ENCODE peak calls at places on chromosomes 2 and 18, in six cellular contexts. Y is IMR-90, H is H9, L is trophoblast cell, I is mesenchymal stem cell, F is H1. C is an unnamed sample.

GRCh38 chr2:101306410-101306809 is 2.1 kb downstream of the RNF149 start:
- DNase-seq in L (peak), F (no peak), Y (no peak), I (no peak), H (no peak), C (no peak)

GRCh38 chr2:180571559-180571958 is 408.8 kb upstream of the UBE2E3 start:
- DNase-seq in F (no peak), Y (peak), H (no peak), I (peak), L (peak), C (no peak)

GRCh38 chr2:27408601-27409320 is 630 bp downstream of the PPM1G start:
- DNase-seq in Y (no peak), L (peak), F (no peak), I (peak), H (no peak), C (no peak)

GRCh38 chr2:178804791-178805190 is 2.4 kb downstream of the TTN start:
- DNase-seq in H (no peak), I (peak), L (peak), Y (peak), F (no peak), C (no peak)

GRCh38 chr2:180040146-180040925 is 33.2 kb upstream of the CWC22 start:
- DNase-seq in L (no peak), F (no peak), Y (peak), H (no peak), I (peak), C (no peak)

GRCh38 chr2:172091626-172092566 is 6.6 kb downstream of the DLX1 start:
- DNase-seq in I (no peak), Y (no peak), L (no peak), H (no peak), F (no peak), C (no peak)

GRCh38 chr2:65429799-65430514 is 2.4 kb downstream of the SPRED2 start:
- DNase-seq in I (peak), H (no peak), F (no peak), Y (no peak), L (peak), C (no peak)

GRCh38 chr2:58918138-58918537 is 677.0 kb upstream of the FANCL start:
- DNase-seq in F (no peak), H (no peak), I (peak), L (no peak), Y (peak), C (peak)

GRCh38 chr2:20182241-20182931 is 42.5 kb downstream of the SDC1 start:
- DNase-seq in L (peak), I (no peak), H (no peak), F (no peak), Y (peak), C (no peak)

GRCh38 chr2:240569523-240569997 is 1.3 kb downstream of the RNPEPL1 start:
- DNase-seq in I (no peak), Y (no peak), F (no peak), H (no peak), L (no peak), C (no peak)

GRCh38 chr18:77132369-77133050 is at the start of gene MBP:
- DNase-seq in I (no peak), L (peak), Y (no peak), F (no peak), H (peak), C (no peak)

GRCh38 chr2:24824966-24825882 is 32.0 kb downstream of the CENPO start:
- DNase-seq in F (no peak), L (peak), I (no peak), H (peak), Y (no peak), C (no peak)

GRCh38 chr2:239033801-239034560 is 186.1 kb downstream of the TWIST2 start:
- DNase-seq in I (no peak), L (no peak), Y (no peak), H (no peak), F (no peak), C (no peak)

GRCh38 chr2:126614529-126615279 is 41.3 kb upstream of the GYPC start:
- DNase-seq in F (no peak), I (peak), L (no peak), Y (peak), H (no peak), C (no peak)

GRCh38 chr18:11970466-11971220 is 10.7 kb upstream of the IMPA2 start:
- DNase-seq in Y (no peak), H (no peak), L (peak), F (no peak), I (no peak), C (no peak)

GRCh38 chr2:27723372-27724144 is 48.0 kb upstream of the MRPL33 start:
- DNase-seq in H (peak), L (peak), F (no peak), I (peak), Y (peak), C (peak)

GRCh38 chr18:8822643-8823042 is 117.3 kb downstream of the MTCL1 start:
- DNase-seq in I (no peak), H (no peak), L (no peak), F (no peak), Y (no peak), C (no peak)

GRCh38 chr2:174300114-174300513 is 34.6 kb upstream of the SP9 start:
- DNase-seq in Y (peak), L (peak), F (no peak), H (no peak), I (peak), C (no peak)

GRCh38 chr2:110101280-110101844 is 14.3 kb downstream of the MALL start:
- DNase-seq in H (peak), Y (peak), L (peak), F (peak), I (peak), C (no peak)

GRCh38 chr2:98446850-98447249 is 2.2 kb downstream of the INPP4A start:
- DNase-seq in F (no peak), H (no peak), Y (no peak), L (no peak), I (no peak), C (no peak)

GRCh38 chr18:48300463-48300961 is 108.7 kb downstream of the ZBTB7C start:
- DNase-seq in Y (no peak), I (no peak), F (no peak), H (peak), L (peak), C (no peak)

GRCh38 chr2:238449909-238450417 is 23.2 kb downstream of the ASB1 start:
- DNase-seq in H (no peak), F (no peak), Y (peak), I (peak), L (peak), C (no peak)

GRCh38 chr18:8052237-8052701 is 485.2 kb downstream of the PTPRM start:
- DNase-seq in Y (peak), H (no peak), F (no peak), L (peak), I (peak), C (no peak)

GRCh38 chr18:10242922-10243680 is 211.3 kb upstream of the APCDD1 start:
- DNase-seq in F (no peak), Y (no peak), I (no peak), H (peak), L (no peak), C (peak)

GRCh38 chr2:27989149-27989548 is 98.6 kb downstream of the BABAM2 start:
- DNase-seq in Y (no peak), I (no peak), F (no peak), H (no peak), L (peak), C (no peak)

GRCh38 chr2:69565431-69565839 is 78.1 kb downstream of the AAK1 start:
- DNase-seq in F (peak), H (peak), Y (no peak), I (no peak), L (peak), C (peak)

GRCh38 chr2:110674620-110675555 is 3.0 kb downstream of the BUB1 start:
- DNase-seq in Y (peak), H (no peak), F (no peak), L (no peak), I (peak), C (no peak)

GRCh38 chr18:32019251-32019943 is 772 bp downstream of the RNF125 start:
- DNase-seq in L (peak), Y (no peak), H (peak), F (peak), I (peak), C (peak)

DNA sequence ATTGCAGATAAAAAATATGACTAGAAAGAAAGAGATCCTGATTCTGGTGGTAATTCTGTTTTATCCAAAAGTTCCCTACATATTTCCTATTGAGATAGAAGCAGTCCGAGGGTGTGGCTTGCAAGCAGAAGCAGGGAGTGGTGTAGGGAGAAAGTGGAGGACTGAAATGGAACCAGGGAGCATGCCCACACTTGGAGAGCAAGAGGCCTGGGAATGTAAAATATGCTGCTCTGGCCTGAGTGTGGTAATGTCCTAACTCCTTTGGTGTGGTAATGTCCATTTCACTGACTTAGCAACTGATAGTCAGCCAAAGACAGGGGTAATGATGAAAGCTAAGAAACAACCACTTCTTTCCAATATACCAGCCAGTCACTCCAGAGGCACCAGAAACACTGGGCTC is 30.1 kb upstream of the FMNL2 start:
- DNase-seq in F (no peak), L (peak), I (peak), Y (no peak), H (no peak), C (no peak)
- H2AFZ ChIP-seq in F (no peak), L (no peak), I (no peak), Y (no peak), H (no peak), C (no peak)

DNA sequence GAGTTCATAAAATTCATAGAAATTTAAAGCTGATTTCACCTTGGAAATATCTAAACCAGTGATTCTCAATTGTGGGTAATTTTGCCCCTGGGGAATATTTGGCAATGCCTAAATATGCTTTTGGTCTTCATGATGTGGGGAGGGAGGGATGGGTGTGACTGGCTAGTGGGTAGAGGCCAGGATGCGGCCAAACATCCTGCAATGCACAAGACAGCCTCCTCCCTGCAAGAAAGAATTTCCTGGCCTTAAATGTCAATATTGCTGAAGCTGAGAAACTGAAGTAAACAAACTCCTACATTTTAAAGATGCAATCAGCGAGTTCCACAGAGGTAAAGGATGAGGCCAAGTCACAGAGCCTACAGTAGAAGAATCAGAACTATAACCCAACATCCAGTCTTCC is 272.9 kb upstream of the EPHA4 start:
- DNase-seq in H (no peak), I (no peak), Y (no peak), F (no peak), L (peak), C (no peak)
- H3K23ac ChIP-seq in H (no peak), I (no peak), Y (no peak), F (no peak), L (no peak), C (no peak)

GRCh38 chr2:132911726-132912724 is 242.0 kb upstream of the LYPD1 start:
- DNase-seq in H (peak), L (no peak), I (peak), Y (peak), F (no peak), C (no peak)
- H2AFZ ChIP-seq in H (no peak), L (no peak), I (peak), Y (no peak), F (peak), C (no peak)

GRCh38 chr2:112680666-112681101 is 34.9 kb downstream of the SLC20A1 start:
- DNase-seq in F (no peak), I (no peak), L (no peak), Y (no peak), H (no peak), C (no peak)
- H3K23ac ChIP-seq in F (no peak), I (no peak), L (no peak), Y (no peak), H (no peak), C (no peak)

GRCh38 chr2:68436270-68436669 is 30.8 kb downstream of the FBXO48 start:
- DNase-seq in I (no peak), L (peak), H (no peak), Y (peak), F (no peak), C (no peak)

GRCh38 chr2:68432696-68433658 is 34.1 kb downstream of the FBXO48 start:
- DNase-seq in L (no peak), I (no peak), F (no peak), H (no peak), Y (no peak), C (no peak)

GRCh38 chr2:68435605-68436004 is 31.5 kb downstream of the FBXO48 start:
- DNase-seq in L (peak), H (no peak), Y (peak), I (no peak), F (no peak), C (no peak)

GRCh38 chr2:68431316-68431972 is 35.6 kb downstream of the FBXO48 start:
- DNase-seq in H (no peak), F (no peak), Y (no peak), I (no peak), L (no peak), C (no peak)

DNA sequence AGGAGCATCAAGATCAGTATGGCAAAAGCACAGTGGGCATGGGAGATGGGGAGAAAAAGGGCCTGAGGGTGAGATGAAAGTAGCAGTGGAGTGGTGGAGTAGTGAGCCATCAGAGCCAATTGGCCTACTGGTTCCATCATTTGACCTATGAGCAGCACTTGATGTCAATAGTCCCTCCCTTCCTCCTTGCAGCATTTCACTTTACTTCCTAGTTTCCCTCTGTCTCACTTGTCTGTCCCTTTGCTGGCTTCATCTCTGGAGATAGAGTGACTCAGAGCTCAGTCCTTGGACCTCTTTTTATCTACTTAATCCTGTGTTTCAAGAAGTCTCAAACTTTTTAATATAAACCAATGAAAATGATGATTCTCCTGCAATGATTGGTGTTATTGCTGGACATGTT is 32.1 kb downstream of the FBXO48 start:
- DNase-seq in F (no peak), L (no peak), Y (no peak), I (no peak), H (no peak), C (no peak)
- H2AFZ ChIP-seq in F (peak), L (no peak), Y (no peak), I (no peak), H (no peak), C (peak)

GRCh38 chr2:37448342-37449120 is 104.1 kb downstream of the QPCT start:
- DNase-seq in I (no peak), F (no peak), H (no peak), L (no peak), Y (no peak), C (no peak)
- H3K23ac ChIP-seq in I (no peak), F (no peak), H (no peak), L (no peak), Y (no peak), C (no peak)

DNA sequence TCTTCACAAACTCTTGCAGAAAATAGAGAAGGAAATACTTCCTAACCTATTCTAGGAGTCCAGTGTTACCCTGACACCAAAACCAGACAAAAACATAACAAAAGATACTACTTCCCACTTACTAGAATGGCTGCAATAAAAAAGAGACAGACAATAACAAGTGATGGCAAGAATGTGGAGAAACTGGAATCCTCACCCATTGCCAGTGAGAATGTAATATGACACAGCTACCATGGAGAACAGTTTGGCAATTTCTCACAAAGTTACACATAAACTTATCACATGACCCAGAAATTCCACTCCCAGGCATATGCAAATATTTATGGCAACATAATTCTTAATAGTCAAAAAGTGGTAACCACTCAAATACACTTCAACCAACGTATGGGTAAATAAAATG is 209.8 kb upstream of the CTAGE1 start:
- DNase-seq in I (no peak), F (no peak), Y (no peak), L (peak), H (no peak), C (no peak)
- H2AFZ ChIP-seq in I (no peak), F (no peak), Y (no peak), L (no peak), H (no peak), C (no peak)

DNA sequence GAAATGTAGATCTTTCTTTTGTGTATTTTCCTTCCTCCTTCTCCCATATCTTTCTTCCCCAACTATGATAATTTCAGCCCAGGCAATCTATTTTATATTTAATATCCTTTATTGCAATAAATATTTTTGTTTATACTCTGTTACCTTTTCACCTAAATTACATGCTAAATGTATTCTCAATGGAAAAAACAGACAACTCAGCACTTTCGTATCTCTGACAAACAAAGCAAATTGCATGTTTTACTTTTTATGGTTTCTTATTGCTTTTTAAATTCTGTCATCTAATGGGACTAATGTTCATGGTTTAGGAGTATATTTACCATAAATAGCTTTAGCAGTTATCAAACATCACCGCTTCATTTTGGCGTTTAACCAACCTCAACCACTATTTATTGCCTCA is 74.0 kb downstream of the LRP1B start:
- DNase-seq in I (no peak), Y (no peak), F (no peak), L (no peak), H (no peak), C (no peak)
- H3K23ac ChIP-seq in I (no peak), Y (no peak), F (no peak), L (no peak), H (no peak), C (no peak)

DNA sequence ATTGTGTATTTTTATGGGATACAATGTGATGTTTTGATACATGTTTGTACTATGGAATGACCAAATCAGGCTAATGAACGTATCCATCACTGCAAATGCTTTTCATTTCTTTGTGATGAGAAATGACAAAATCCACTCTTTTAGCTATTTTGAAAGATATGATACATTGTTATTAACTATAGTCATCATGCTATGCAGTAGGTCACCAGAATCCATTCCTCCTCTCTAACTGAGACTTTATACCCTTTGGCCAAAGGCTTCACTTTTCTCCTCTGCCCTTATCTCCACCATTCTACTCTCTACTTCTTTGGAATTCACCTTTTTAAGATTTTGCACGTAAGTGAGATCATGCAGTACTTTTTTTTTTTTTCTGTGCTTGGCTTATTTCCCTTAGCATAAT is 44.5 kb upstream of the TMEM17 start:
- DNase-seq in F (no peak), L (peak), I (no peak), Y (peak), H (no peak), C (no peak)
- H2AFZ ChIP-seq in F (no peak), L (no peak), I (no peak), Y (no peak), H (no peak), C (no peak)